ENCODE peak calls at places on chromosome 9, in six cellular contexts. One of them, this sample, is unnamed.

GRCh38 chr9:69745716-69746538 is 13.9 kb downstream of the PTAR1 start:
- DNase-seq in AG08396: peak
- DNase-seq in SW480: no peak
- DNase-seq in glomerular endothelial cell: no peak
- DNase-seq in GF-D8: peak
- DNase-seq in HL-60: no peak
- DNase-seq in this sample: no peak

GRCh38 chr9:82167296-82167695 is 178.7 kb downstream of the SPATA31D1 start:
- DNase-seq in SW480: no peak
- DNase-seq in glomerular endothelial cell: no peak
- DNase-seq in AG08396: no peak
- DNase-seq in GF-D8: no peak
- DNase-seq in HL-60: no peak
- DNase-seq in this sample: no peak

GRCh38 chr9:111891910-111892499 is 4.6 kb upstream of the UGCG start:
- DNase-seq in HL-60: no peak
- DNase-seq in glomerular endothelial cell: no peak
- DNase-seq in AG08396: peak
- DNase-seq in SW480: peak
- DNase-seq in GF-D8: no peak
- DNase-seq in this sample: peak

GRCh38 chr9:33106827-33107621 is 30.6 kb upstream of the SMU1 start:
- DNase-seq in HL-60: no peak
- DNase-seq in GF-D8: no peak
- DNase-seq in glomerular endothelial cell: no peak
- DNase-seq in SW480: no peak
- DNase-seq in AG08396: peak
- DNase-seq in this sample: no peak

GRCh38 chr9:35962126-35962906 is 4.4 kb upstream of the OR2S2 start:
- DNase-seq in HL-60: no peak
- DNase-seq in GF-D8: no peak
- DNase-seq in glomerular endothelial cell: no peak
- DNase-seq in AG08396: peak
- DNase-seq in SW480: no peak
- DNase-seq in this sample: no peak

GRCh38 chr9:4936823-4937222 is 48.2 kb upstream of the JAK2 start:
- DNase-seq in GF-D8: no peak
- DNase-seq in AG08396: no peak
- DNase-seq in SW480: no peak
- DNase-seq in HL-60: no peak
- DNase-seq in glomerular endothelial cell: no peak
- DNase-seq in this sample: no peak

GRCh38 chr9:135588886-135589595 is 27.5 kb downstream of the PAEP start:
- DNase-seq in AG08396: no peak
- DNase-seq in GF-D8: no peak
- DNase-seq in HL-60: no peak
- DNase-seq in SW480: no peak
- DNase-seq in glomerular endothelial cell: no peak
- DNase-seq in this sample: no peak

GRCh38 chr9:137461663-137462395 is 2.7 kb upstream of the NSMF start:
- DNase-seq in SW480: no peak
- DNase-seq in GF-D8: no peak
- DNase-seq in HL-60: peak
- DNase-seq in AG08396: peak
- DNase-seq in glomerular endothelial cell: no peak
- DNase-seq in this sample: peak

GRCh38 chr9:22028394-22028793 is 19.3 kb upstream of the CDKN2B start:
- DNase-seq in SW480: no peak
- DNase-seq in HL-60: no peak
- DNase-seq in GF-D8: no peak
- DNase-seq in AG08396: no peak
- DNase-seq in glomerular endothelial cell: no peak
- DNase-seq in this sample: no peak

GRCh38 chr9:137422668-137423000 is 328 bp downstream of the EXD3 start:
- DNase-seq in HL-60: no peak
- DNase-seq in AG08396: peak
- DNase-seq in SW480: no peak
- DNase-seq in GF-D8: no peak
- DNase-seq in glomerular endothelial cell: no peak
- DNase-seq in this sample: no peak

GRCh38 chr9:70044450-70045307 is 1.0 kb downstream of the MAMDC2 start:
- DNase-seq in glomerular endothelial cell: no peak
- DNase-seq in GF-D8: no peak
- DNase-seq in AG08396: peak
- DNase-seq in HL-60: no peak
- DNase-seq in SW480: no peak
- DNase-seq in this sample: no peak

GRCh38 chr9:131555841-131556673 is 10.7 kb downstream of the PRRT1B start:
- DNase-seq in glomerular endothelial cell: no peak
- DNase-seq in HL-60: no peak
- DNase-seq in SW480: no peak
- DNase-seq in AG08396: no peak
- DNase-seq in GF-D8: no peak
- DNase-seq in this sample: no peak

GRCh38 chr9:103242486-103242885 is 247.4 kb downstream of the CYLC2 start:
- DNase-seq in SW480: no peak
- DNase-seq in GF-D8: no peak
- DNase-seq in AG08396: no peak
- DNase-seq in glomerular endothelial cell: no peak
- DNase-seq in HL-60: no peak
- DNase-seq in this sample: no peak

GRCh38 chr9:80320480-80320879 is 748.7 kb downstream of the TLE4 start:
- DNase-seq in AG08396: no peak
- DNase-seq in HL-60: no peak
- DNase-seq in GF-D8: no peak
- DNase-seq in SW480: no peak
- DNase-seq in glomerular endothelial cell: no peak
- DNase-seq in this sample: no peak

GRCh38 chr9:113623851-113624485 is 160.4 kb downstream of the RGS3 start:
- DNase-seq in GF-D8: no peak
- DNase-seq in AG08396: no peak
- DNase-seq in HL-60: no peak
- DNase-seq in SW480: no peak
- DNase-seq in glomerular endothelial cell: no peak
- DNase-seq in this sample: no peak

GRCh38 chr9:98834386-98834785 is 26.9 kb downstream of the GALNT12 start:
- DNase-seq in glomerular endothelial cell: no peak
- DNase-seq in AG08396: no peak
- DNase-seq in HL-60: no peak
- DNase-seq in SW480: no peak
- DNase-seq in GF-D8: no peak
- DNase-seq in this sample: no peak

GRCh38 chr9:104784098-104784497 is 20.2 kb downstream of the NIPSNAP3B start:
- DNase-seq in SW480: no peak
- DNase-seq in AG08396: no peak
- DNase-seq in glomerular endothelial cell: no peak
- DNase-seq in HL-60: no peak
- DNase-seq in GF-D8: no peak
- DNase-seq in this sample: no peak

GRCh38 chr9:96327694-96328352 is 25.8 kb upstream of the HSD17B3 start:
- DNase-seq in GF-D8: no peak
- DNase-seq in AG08396: peak
- DNase-seq in SW480: peak
- DNase-seq in HL-60: peak
- DNase-seq in glomerular endothelial cell: peak
- DNase-seq in this sample: no peak

GRCh38 chr9:5879419-5880181 is 11.1 kb upstream of the MLANA start:
- DNase-seq in HL-60: no peak
- DNase-seq in AG08396: peak
- DNase-seq in glomerular endothelial cell: no peak
- DNase-seq in SW480: peak
- DNase-seq in GF-D8: no peak
- DNase-seq in this sample: peak

GRCh38 chr9:126119731-126120130 is 206.9 kb upstream of the MVB12B start:
- DNase-seq in SW480: no peak
- DNase-seq in glomerular endothelial cell: no peak
- DNase-seq in HL-60: no peak
- DNase-seq in GF-D8: no peak
- DNase-seq in AG08396: no peak
- DNase-seq in this sample: no peak

GRCh38 chr9:86749530-86750275 is 197.6 kb downstream of the GAS1 start:
- DNase-seq in SW480: no peak
- DNase-seq in HL-60: no peak
- DNase-seq in AG08396: peak
- DNase-seq in GF-D8: no peak
- DNase-seq in glomerular endothelial cell: no peak
- DNase-seq in this sample: no peak

GRCh38 chr9:73132034-73132776 is 19.5 kb upstream of the ANXA1 start:
- DNase-seq in glomerular endothelial cell: peak
- DNase-seq in SW480: peak
- DNase-seq in AG08396: peak
- DNase-seq in HL-60: peak
- DNase-seq in GF-D8: peak
- DNase-seq in this sample: no peak

GRCh38 chr9:128685636-128686489 is 3.2 kb upstream of the SET start:
- DNase-seq in HL-60: no peak
- DNase-seq in glomerular endothelial cell: no peak
- DNase-seq in AG08396: no peak
- DNase-seq in GF-D8: no peak
- DNase-seq in SW480: no peak
- DNase-seq in this sample: no peak

GRCh38 chr9:132833451-132834130 is 44.5 kb downstream of the AK8 start:
- DNase-seq in HL-60: no peak
- DNase-seq in AG08396: no peak
- DNase-seq in SW480: no peak
- DNase-seq in GF-D8: no peak
- DNase-seq in glomerular endothelial cell: no peak
- DNase-seq in this sample: no peak

GRCh38 chr9:111516061-111516465 is 8.9 kb upstream of the ZNF483 start:
- DNase-seq in HL-60: no peak
- DNase-seq in AG08396: no peak
- DNase-seq in glomerular endothelial cell: no peak
- DNase-seq in SW480: no peak
- DNase-seq in GF-D8: no peak
- DNase-seq in this sample: no peak

GRCh38 chr9:137162505-137163100 is 7.2 kb downstream of the LRRC26 start:
- DNase-seq in AG08396: no peak
- DNase-seq in GF-D8: no peak
- DNase-seq in HL-60: no peak
- DNase-seq in glomerular endothelial cell: no peak
- DNase-seq in SW480: no peak
- DNase-seq in this sample: no peak

GRCh38 chr9:2461886-2462285 is 159.7 kb upstream of the VLDLR start:
- DNase-seq in glomerular endothelial cell: no peak
- DNase-seq in GF-D8: no peak
- DNase-seq in SW480: no peak
- DNase-seq in AG08396: no peak
- DNase-seq in HL-60: no peak
- DNase-seq in this sample: no peak

GRCh38 chr9:74556685-74557084 is 59.5 kb downstream of the RORB start:
- DNase-seq in SW480: no peak
- DNase-seq in AG08396: no peak
- DNase-seq in HL-60: no peak
- DNase-seq in glomerular endothelial cell: no peak
- DNase-seq in GF-D8: no peak
- DNase-seq in this sample: no peak

GRCh38 chr9:108882052-108882888 is 20.2 kb downstream of the ACTL7A start:
- DNase-seq in HL-60: no peak
- DNase-seq in SW480: no peak
- DNase-seq in AG08396: no peak
- DNase-seq in glomerular endothelial cell: no peak
- DNase-seq in GF-D8: no peak
- DNase-seq in this sample: no peak

GRCh38 chr9:127778280-127779135 is at the start of gene SH2D3C:
- DNase-seq in SW480: no peak
- DNase-seq in glomerular endothelial cell: no peak
- DNase-seq in GF-D8: peak
- DNase-seq in HL-60: no peak
- DNase-seq in AG08396: no peak
- DNase-seq in this sample: no peak

GRCh38 chr9:8115570-8115969 is 316.0 kb upstream of the DMAC1 start:
- DNase-seq in GF-D8: no peak
- DNase-seq in glomerular endothelial cell: no peak
- DNase-seq in SW480: no peak
- DNase-seq in HL-60: no peak
- DNase-seq in AG08396: no peak
- DNase-seq in this sample: no peak

GRCh38 chr9:16721972-16722371 is 148.5 kb downstream of the BNC2 start:
- DNase-seq in SW480: no peak
- DNase-seq in HL-60: no peak
- DNase-seq in GF-D8: no peak
- DNase-seq in glomerular endothelial cell: no peak
- DNase-seq in AG08396: peak
- DNase-seq in this sample: no peak

GRCh38 chr9:86713970-86714369 is 233.3 kb downstream of the GAS1 start:
- DNase-seq in glomerular endothelial cell: no peak
- DNase-seq in SW480: no peak
- DNase-seq in GF-D8: no peak
- DNase-seq in AG08396: no peak
- DNase-seq in HL-60: no peak
- DNase-seq in this sample: no peak

GRCh38 chr9:101166717-101167116 is 138.2 kb downstream of the PLPPR1 start:
- DNase-seq in GF-D8: no peak
- DNase-seq in glomerular endothelial cell: no peak
- DNase-seq in AG08396: no peak
- DNase-seq in HL-60: no peak
- DNase-seq in SW480: no peak
- DNase-seq in this sample: no peak

GRCh38 chr9:95691435-95691834 is 174.7 kb upstream of the PTCH1 start:
- DNase-seq in GF-D8: no peak
- DNase-seq in SW480: no peak
- DNase-seq in AG08396: no peak
- DNase-seq in glomerular endothelial cell: no peak
- DNase-seq in HL-60: no peak
- DNase-seq in this sample: no peak

GRCh38 chr9:33425128-33425533 is 22.3 kb downstream of the AQP3 start:
- DNase-seq in AG08396: no peak
- DNase-seq in glomerular endothelial cell: no peak
- DNase-seq in HL-60: no peak
- DNase-seq in GF-D8: no peak
- DNase-seq in SW480: no peak
- DNase-seq in this sample: no peak

GRCh38 chr9:91211919-91212318 is 149.8 kb downstream of the AUH start:
- DNase-seq in GF-D8: no peak
- DNase-seq in AG08396: no peak
- DNase-seq in HL-60: no peak
- DNase-seq in SW480: no peak
- DNase-seq in glomerular endothelial cell: no peak
- DNase-seq in this sample: no peak

GRCh38 chr9:26746357-26747072 is 146.1 kb downstream of the CAAP1 start:
- DNase-seq in glomerular endothelial cell: no peak
- DNase-seq in SW480: peak
- DNase-seq in GF-D8: no peak
- DNase-seq in AG08396: no peak
- DNase-seq in HL-60: no peak
- DNase-seq in this sample: peak

This sample was measured in HCT116.